ENCODE peak calls at places on chromosomes 4 and X, in eight cellular contexts. One of them, this sample, is unnamed.

GRCh38 chrX:65697915-65698796 is 30.7 kb downstream of the MSN start:
- DNase-seq in K562: peak; percentile 82
- DNase-seq in neuronal stem cell: no peak
- DNase-seq in stomach: peak; percentile 37
- DNase-seq in mesendoderm: peak; percentile 70
- DNase-seq in breast epithelium: no peak
- DNase-seq in CD4-positive, CD25-positive, alpha-beta regulatory T cell: peak; percentile 93
- DNase-seq in sigmoid colon: no peak
- DNase-seq in this sample: peak; percentile 83

GRCh38 chr4:82913305-82913704 is 12.8 kb downstream of the THAP9 start:
- DNase-seq in K562: no peak
- DNase-seq in neuronal stem cell: no peak
- DNase-seq in stomach: no peak
- DNase-seq in mesendoderm: no peak
- DNase-seq in breast epithelium: no peak
- DNase-seq in CD4-positive, CD25-positive, alpha-beta regulatory T cell: no peak
- DNase-seq in sigmoid colon: no peak
- DNase-seq in this sample: no peak

GRCh38 chr4:186775867-186776266 is 52.2 kb upstream of the FAT1 start:
- DNase-seq in K562: no peak
- DNase-seq in neuronal stem cell: no peak
- DNase-seq in stomach: no peak
- DNase-seq in mesendoderm: no peak
- DNase-seq in breast epithelium: no peak
- DNase-seq in CD4-positive, CD25-positive, alpha-beta regulatory T cell: no peak
- DNase-seq in sigmoid colon: no peak
- DNase-seq in this sample: no peak

GRCh38 chr4:105092356-105092755 is 54.3 kb upstream of the TET2 start:
- DNase-seq in K562: no peak
- DNase-seq in neuronal stem cell: no peak
- DNase-seq in stomach: no peak
- DNase-seq in mesendoderm: no peak
- DNase-seq in breast epithelium: no peak
- DNase-seq in CD4-positive, CD25-positive, alpha-beta regulatory T cell: no peak
- DNase-seq in sigmoid colon: no peak
- DNase-seq in this sample: no peak

GRCh38 chr4:55303818-55304217 is 42.2 kb upstream of the SRD5A3 start:
- DNase-seq in K562: no peak
- DNase-seq in neuronal stem cell: no peak
- DNase-seq in stomach: no peak
- DNase-seq in mesendoderm: no peak
- DNase-seq in breast epithelium: no peak
- DNase-seq in CD4-positive, CD25-positive, alpha-beta regulatory T cell: no peak
- DNase-seq in sigmoid colon: no peak
- DNase-seq in this sample: no peak

GRCh38 chr4:10099521-10100325 is 16.9 kb downstream of the WDR1 start:
- DNase-seq in K562: no peak
- DNase-seq in neuronal stem cell: no peak
- DNase-seq in stomach: no peak
- DNase-seq in mesendoderm: no peak
- DNase-seq in breast epithelium: no peak
- DNase-seq in CD4-positive, CD25-positive, alpha-beta regulatory T cell: peak; percentile 50
- DNase-seq in sigmoid colon: no peak
- DNase-seq in this sample: peak; percentile 50

GRCh38 chr4:67394771-67395310 is 150.5 kb downstream of the CENPC start:
- DNase-seq in K562: no peak
- DNase-seq in neuronal stem cell: no peak
- DNase-seq in stomach: no peak
- DNase-seq in mesendoderm: no peak
- DNase-seq in breast epithelium: no peak
- DNase-seq in CD4-positive, CD25-positive, alpha-beta regulatory T cell: no peak
- DNase-seq in sigmoid colon: no peak
- DNase-seq in this sample: no peak

GRCh38 chrX:9355739-9356138 is 109.1 kb upstream of the TBL1X start:
- DNase-seq in K562: peak; percentile 27
- DNase-seq in neuronal stem cell: no peak
- DNase-seq in stomach: no peak
- DNase-seq in mesendoderm: no peak
- DNase-seq in breast epithelium: no peak
- DNase-seq in CD4-positive, CD25-positive, alpha-beta regulatory T cell: peak; percentile 84
- DNase-seq in sigmoid colon: no peak
- DNase-seq in this sample: peak; percentile 57

GRCh38 chrX:1388651-1389050 is 3.3 kb downstream of the SLC25A6 start:
- DNase-seq in K562: no peak
- DNase-seq in neuronal stem cell: no peak
- DNase-seq in stomach: peak; percentile 15
- DNase-seq in mesendoderm: no peak
- DNase-seq in breast epithelium: no peak
- DNase-seq in CD4-positive, CD25-positive, alpha-beta regulatory T cell: no peak
- DNase-seq in sigmoid colon: no peak
- DNase-seq in this sample: peak; percentile 23

GRCh38 chr4:62470421-62470983 is 1270.4 kb downstream of the ADGRL3 start:
- DNase-seq in K562: no peak
- DNase-seq in neuronal stem cell: no peak
- DNase-seq in stomach: no peak
- DNase-seq in mesendoderm: no peak
- DNase-seq in breast epithelium: no peak
- DNase-seq in CD4-positive, CD25-positive, alpha-beta regulatory T cell: no peak
- DNase-seq in sigmoid colon: no peak
- DNase-seq in this sample: no peak

GRCh38 chrX:11591712-11592351 is 73.9 kb downstream of the ARHGAP6 start:
- DNase-seq in K562: no peak
- DNase-seq in neuronal stem cell: no peak
- DNase-seq in stomach: no peak
- DNase-seq in mesendoderm: no peak
- DNase-seq in breast epithelium: no peak
- DNase-seq in CD4-positive, CD25-positive, alpha-beta regulatory T cell: peak; percentile 63
- DNase-seq in sigmoid colon: no peak
- DNase-seq in this sample: no peak

GRCh38 chr4:30945586-30945985 is 225.4 kb downstream of the PCDH7 start:
- DNase-seq in K562: no peak
- DNase-seq in neuronal stem cell: no peak
- DNase-seq in stomach: peak; percentile 77
- DNase-seq in mesendoderm: peak; percentile 77
- DNase-seq in breast epithelium: no peak
- DNase-seq in CD4-positive, CD25-positive, alpha-beta regulatory T cell: no peak
- DNase-seq in sigmoid colon: no peak
- DNase-seq in this sample: no peak

GRCh38 chr4:155415662-155416061 is 38.9 kb upstream of the MAP9 start:
- DNase-seq in K562: no peak
- DNase-seq in neuronal stem cell: no peak
- DNase-seq in stomach: no peak
- DNase-seq in mesendoderm: no peak
- DNase-seq in breast epithelium: no peak
- DNase-seq in CD4-positive, CD25-positive, alpha-beta regulatory T cell: no peak
- DNase-seq in sigmoid colon: no peak
- DNase-seq in this sample: no peak

GRCh38 chrX:68915778-68916177 is 87.0 kb downstream of the EFNB1 start:
- DNase-seq in K562: no peak
- DNase-seq in neuronal stem cell: no peak
- DNase-seq in stomach: no peak
- DNase-seq in mesendoderm: no peak
- DNase-seq in breast epithelium: no peak
- DNase-seq in CD4-positive, CD25-positive, alpha-beta regulatory T cell: peak; percentile 28
- DNase-seq in sigmoid colon: no peak
- DNase-seq in this sample: no peak

GRCh38 chrX:8749697-8750096 is 17.8 kb upstream of the ANOS1 start:
- DNase-seq in K562: no peak
- DNase-seq in neuronal stem cell: no peak
- DNase-seq in stomach: no peak
- DNase-seq in mesendoderm: no peak
- DNase-seq in breast epithelium: no peak
- DNase-seq in CD4-positive, CD25-positive, alpha-beta regulatory T cell: no peak
- DNase-seq in sigmoid colon: no peak
- DNase-seq in this sample: no peak

GRCh38 chrX:153411255-153411987 is at the start of gene ZFP92:
- DNase-seq in K562: peak; percentile 71
- DNase-seq in neuronal stem cell: no peak
- DNase-seq in stomach: peak; percentile 28
- DNase-seq in mesendoderm: no peak
- DNase-seq in breast epithelium: no peak
- DNase-seq in CD4-positive, CD25-positive, alpha-beta regulatory T cell: peak; percentile 18
- DNase-seq in sigmoid colon: no peak
- DNase-seq in this sample: peak; percentile 27

GRCh38 chr4:64430933-64431332 is 21.7 kb upstream of the TECRL start:
- DNase-seq in K562: no peak
- DNase-seq in neuronal stem cell: no peak
- DNase-seq in stomach: no peak
- DNase-seq in mesendoderm: no peak
- DNase-seq in breast epithelium: no peak
- DNase-seq in CD4-positive, CD25-positive, alpha-beta regulatory T cell: no peak
- DNase-seq in sigmoid colon: no peak
- DNase-seq in this sample: no peak

GRCh38 chr4:99087887-99088484 is 602 bp downstream of the ADH5 start:
- DNase-seq in K562: peak; percentile 59
- DNase-seq in neuronal stem cell: no peak
- DNase-seq in stomach: peak; percentile 69
- DNase-seq in mesendoderm: peak; percentile 76
- DNase-seq in breast epithelium: peak; percentile 80
- DNase-seq in CD4-positive, CD25-positive, alpha-beta regulatory T cell: peak; percentile 58
- DNase-seq in sigmoid colon: peak; percentile 95
- DNase-seq in this sample: no peak

GRCh38 chrX:68750316-68750715 is 78.5 kb upstream of the EFNB1 start:
- DNase-seq in K562: no peak
- DNase-seq in neuronal stem cell: no peak
- DNase-seq in stomach: no peak
- DNase-seq in mesendoderm: no peak
- DNase-seq in breast epithelium: no peak
- DNase-seq in CD4-positive, CD25-positive, alpha-beta regulatory T cell: no peak
- DNase-seq in sigmoid colon: no peak
- DNase-seq in this sample: no peak

DNA sequence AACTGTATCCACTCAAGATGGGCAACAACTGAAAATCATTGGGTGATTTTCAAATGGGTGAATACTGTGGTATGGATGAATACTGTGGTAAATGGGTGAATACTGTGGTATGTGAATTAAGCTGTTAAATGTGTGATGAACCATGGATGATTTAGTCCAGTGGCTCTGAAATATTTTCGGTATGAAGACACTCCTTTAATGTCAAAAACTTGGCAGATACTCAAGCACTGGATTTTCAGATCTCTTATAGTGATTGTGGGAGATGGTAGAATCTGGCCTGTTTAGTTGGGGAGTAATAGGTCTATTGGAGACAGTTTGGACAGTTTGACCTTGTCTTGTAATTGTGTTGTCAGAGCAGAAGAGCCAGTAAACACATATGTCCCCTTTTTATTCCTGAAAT is 45.7 kb downstream of the SSX7 start:
- DNase-seq in K562: no peak
- DNase-seq in neuronal stem cell: no peak
- DNase-seq in stomach: no peak
- DNase-seq in mesendoderm: no peak
- DNase-seq in breast epithelium: no peak
- DNase-seq in CD4-positive, CD25-positive, alpha-beta regulatory T cell: no peak
- DNase-seq in sigmoid colon: no peak
- DNase-seq in this sample: no peak
- H3K27me3 ChIP-seq in K562: no peaks in the 10 kb centered on the region
- H3K27me3 ChIP-seq in neuronal stem cell: peaks cover 5% of the 10 kb centered on the region
- H3K27me3 ChIP-seq in stomach: no peaks in the 10 kb centered on the region
- H3K27me3 ChIP-seq in mesendoderm: no peaks in the 10 kb centered on the region
- H3K27me3 ChIP-seq in breast epithelium: peaks cover 36% of the 10 kb centered on the region
- H3K27me3 ChIP-seq in CD4-positive, CD25-positive, alpha-beta regulatory T cell: no peaks in the 10 kb centered on the region
- H3K27me3 ChIP-seq in sigmoid colon: no peaks in the 10 kb centered on the region
- H3K27me3 ChIP-seq in this sample: no peaks in the 10 kb centered on the region

DNA sequence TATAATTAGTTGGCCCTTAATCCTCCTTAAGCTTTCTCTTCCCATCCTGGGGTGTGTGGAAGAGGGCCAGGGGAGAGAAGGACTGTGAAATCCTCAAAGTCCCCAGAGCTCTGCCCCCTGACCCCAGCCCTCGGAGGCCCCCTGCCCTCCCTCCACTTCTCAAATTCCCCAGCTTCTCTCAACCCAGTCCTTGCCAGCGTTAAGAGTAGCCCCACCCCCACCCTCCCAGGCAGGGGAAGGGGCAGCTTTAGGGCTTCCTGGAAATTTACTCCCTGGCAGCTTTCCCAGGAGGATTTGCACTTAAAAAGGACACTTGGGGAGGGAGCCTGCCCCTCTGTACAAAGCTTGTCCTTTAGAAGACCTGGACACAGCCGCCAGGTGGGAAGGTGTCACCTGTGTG is 11.8 kb upstream of the CD40LG start:
- DNase-seq in K562: no peak
- DNase-seq in neuronal stem cell: peak; percentile 39
- DNase-seq in stomach: no peak
- DNase-seq in mesendoderm: peak; percentile 50
- DNase-seq in breast epithelium: no peak
- DNase-seq in CD4-positive, CD25-positive, alpha-beta regulatory T cell: no peak
- DNase-seq in sigmoid colon: no peak
- DNase-seq in this sample: no peak
- H3K27me3 ChIP-seq in K562: peaks cover 5% of the 10 kb centered on the region
- H3K27me3 ChIP-seq in neuronal stem cell: peaks cover 22% of the 10 kb centered on the region
- H3K27me3 ChIP-seq in stomach: no peaks in the 10 kb centered on the region
- H3K27me3 ChIP-seq in mesendoderm: no peaks in the 10 kb centered on the region
- H3K27me3 ChIP-seq in breast epithelium: peaks cover 54% of the 10 kb centered on the region
- H3K27me3 ChIP-seq in CD4-positive, CD25-positive, alpha-beta regulatory T cell: no peaks in the 10 kb centered on the region
- H3K27me3 ChIP-seq in sigmoid colon: no peaks in the 10 kb centered on the region
- H3K27me3 ChIP-seq in this sample: no peaks in the 10 kb centered on the region

GRCh38 chr4:80422727-80423404 is 87.3 kb downstream of the CFAP299 start:
- DNase-seq in K562: no peak
- DNase-seq in neuronal stem cell: no peak
- DNase-seq in stomach: no peak
- DNase-seq in mesendoderm: no peak
- DNase-seq in breast epithelium: no peak
- DNase-seq in CD4-positive, CD25-positive, alpha-beta regulatory T cell: peak; percentile 40
- DNase-seq in sigmoid colon: no peak
- DNase-seq in this sample: no peak

GRCh38 chr4:80423553-80424224 is 88.2 kb downstream of the CFAP299 start:
- DNase-seq in K562: peak; percentile 20
- DNase-seq in neuronal stem cell: no peak
- DNase-seq in stomach: no peak
- DNase-seq in mesendoderm: no peak
- DNase-seq in breast epithelium: no peak
- DNase-seq in CD4-positive, CD25-positive, alpha-beta regulatory T cell: no peak
- DNase-seq in sigmoid colon: no peak
- DNase-seq in this sample: no peak

GRCh38 chr4:80419946-80420345 is 84.4 kb downstream of the CFAP299 start:
- DNase-seq in K562: no peak
- DNase-seq in neuronal stem cell: no peak
- DNase-seq in stomach: no peak
- DNase-seq in mesendoderm: no peak
- DNase-seq in breast epithelium: no peak
- DNase-seq in CD4-positive, CD25-positive, alpha-beta regulatory T cell: no peak
- DNase-seq in sigmoid colon: no peak
- DNase-seq in this sample: no peak

GRCh38 chr4:80424225-80424581 is 88.7 kb downstream of the CFAP299 start:
- DNase-seq in K562: peak; percentile 22
- DNase-seq in neuronal stem cell: no peak
- DNase-seq in stomach: no peak
- DNase-seq in mesendoderm: no peak
- DNase-seq in breast epithelium: no peak
- DNase-seq in CD4-positive, CD25-positive, alpha-beta regulatory T cell: no peak
- DNase-seq in sigmoid colon: no peak
- DNase-seq in this sample: no peak

GRCh38 chr4:80420638-80421037 is 85.1 kb downstream of the CFAP299 start:
- DNase-seq in K562: no peak
- DNase-seq in neuronal stem cell: no peak
- DNase-seq in stomach: no peak
- DNase-seq in mesendoderm: no peak
- DNase-seq in breast epithelium: no peak
- DNase-seq in CD4-positive, CD25-positive, alpha-beta regulatory T cell: no peak
- DNase-seq in sigmoid colon: no peak
- DNase-seq in this sample: no peak
- H3K27me3 ChIP-seq in K562: no peaks in the 10 kb centered on the region
- H3K27me3 ChIP-seq in neuronal stem cell: no peaks in the 10 kb centered on the region
- H3K27me3 ChIP-seq in stomach: no peaks in the 10 kb centered on the region
- H3K27me3 ChIP-seq in mesendoderm: no peaks in the 10 kb centered on the region
- H3K27me3 ChIP-seq in breast epithelium: no peaks in the 10 kb centered on the region
- H3K27me3 ChIP-seq in CD4-positive, CD25-positive, alpha-beta regulatory T cell: no peaks in the 10 kb centered on the region
- H3K27me3 ChIP-seq in sigmoid colon: no peaks in the 10 kb centered on the region
- H3K27me3 ChIP-seq in this sample: no peaks in the 10 kb centered on the region

GRCh38 chrX:31540313-31540712 is 468.5 kb upstream of the FTHL17 start:
- DNase-seq in K562: peak; percentile 10
- DNase-seq in neuronal stem cell: no peak
- DNase-seq in stomach: no peak
- DNase-seq in mesendoderm: no peak
- DNase-seq in breast epithelium: no peak
- DNase-seq in CD4-positive, CD25-positive, alpha-beta regulatory T cell: no peak
- DNase-seq in sigmoid colon: no peak
- DNase-seq in this sample: no peak
- H3K27me3 ChIP-seq in K562: no peaks in the 10 kb centered on the region
- H3K27me3 ChIP-seq in neuronal stem cell: no peaks in the 10 kb centered on the region
- H3K27me3 ChIP-seq in stomach: no peaks in the 10 kb centered on the region
- H3K27me3 ChIP-seq in mesendoderm: no peaks in the 10 kb centered on the region
- H3K27me3 ChIP-seq in breast epithelium: no peaks in the 10 kb centered on the region
- H3K27me3 ChIP-seq in CD4-positive, CD25-positive, alpha-beta regulatory T cell: no peaks in the 10 kb centered on the region
- H3K27me3 ChIP-seq in sigmoid colon: no peaks in the 10 kb centered on the region
- H3K27me3 ChIP-seq in this sample: no peaks in the 10 kb centered on the region

This sample was measured in CD8-positive, alpha-beta memory T cell.